ENCODE peak calls at places on chromosomes 4 and X, in six cellular contexts. W is left cardiac atrium, N is T-helper 9 cell, J is NCI-H2081, B is neural crest cell, D is AG09319. C is an unnamed sample.

GRCh38 chr4:65773636-65774035 is 103.3 kb upstream of the EPHA5 start:
- DNase-seq in W (no peak), N (no peak), J (no peak), D (no peak), B (no peak), C (no peak)

GRCh38 chrX:67607436-67607835 is 63.6 kb downstream of the AR start:
- DNase-seq in B (no peak), N (no peak), W (no peak), J (no peak), D (no peak), C (no peak)

GRCh38 chr4:55002431-55002830 is 123.0 kb downstream of the KDR start:
- DNase-seq in N (no peak), B (no peak), D (no peak), J (no peak), W (no peak), C (no peak)

GRCh38 chrX:17669891-17670290 is 67.4 kb upstream of the SCML1 start:
- DNase-seq in W (no peak), D (no peak), J (no peak), B (no peak), N (no peak), C (no peak)

GRCh38 chr4:16881151-16881884 is 17.1 kb downstream of the LDB2 start:
- DNase-seq in J (no peak), D (no peak), N (no peak), W (no peak), B (no peak), C (no peak)

GRCh38 chr4:150938417-150938816 is 76.7 kb downstream of the LRBA start:
- DNase-seq in J (no peak), W (no peak), B (no peak), D (no peak), N (no peak), C (no peak)

GRCh38 chr4:158964728-158965124 is 138.2 kb upstream of the RAPGEF2 start:
- DNase-seq in B (no peak), J (no peak), N (no peak), W (no peak), D (no peak), C (no peak)

GRCh38 chrX:15215366-15215765 is 54.5 kb downstream of the ASB9 start:
- DNase-seq in D (no peak), J (peak; percentile 13), W (no peak), B (no peak), N (no peak), C (no peak)

GRCh38 chr4:6594826-6595355 is 19.9 kb downstream of the MAN2B2 start:
- DNase-seq in N (no peak), J (no peak), D (no peak), B (no peak), W (no peak), C (no peak)

GRCh38 chrX:40414335-40414734 is 166.4 kb upstream of the ATP6AP2 start:
- DNase-seq in J (no peak), N (no peak), W (no peak), D (no peak), B (no peak), C (no peak)

GRCh38 chr4:122577808-122578781 is 42.8 kb downstream of the IL21 start:
- DNase-seq in D (no peak), J (peak; percentile 37), N (peak; percentile 47), W (no peak), B (peak; percentile 40), C (peak; percentile 48)

GRCh38 chr4:71294301-71294700 is 44.5 kb upstream of the SLC4A4 start:
- DNase-seq in J (no peak), N (no peak), W (no peak), D (no peak), B (no peak), C (no peak)

GRCh38 chr4:52892880-52893279 is 30.8 kb downstream of the RASL11B start:
- DNase-seq in B (no peak), J (no peak), W (no peak), N (no peak), D (no peak), C (no peak)

GRCh38 chr4:6372649-6373525 is 99.5 kb downstream of the PPP2R2C start:
- DNase-seq in W (no peak), B (no peak), D (no peak), J (peak; percentile 25), N (no peak), C (no peak)

GRCh38 chrX:48715066-48715465 is 18.5 kb downstream of the SUV39H1 start:
- DNase-seq in N (no peak), B (no peak), D (no peak), W (no peak), J (no peak), C (no peak)

GRCh38 chr4:173448557-173448918 is 49.6 kb upstream of the SCRG1 start:
- DNase-seq in W (no peak), N (no peak), B (no peak), D (no peak), J (no peak), C (no peak)

GRCh38 chr4:169219440-169219839 is 51.3 kb downstream of the SH3RF1 start:
- DNase-seq in B (no peak), W (no peak), D (no peak), N (no peak), J (no peak), C (no peak)

GRCh38 chrX:12991575-12991974 is 16.7 kb downstream of the TMSB4X start:
- DNase-seq in D (no peak), B (no peak), W (no peak), N (no peak), J (no peak), C (no peak)

GRCh38 chr4:107120661-107121060 is 84.5 kb upstream of the DKK2 start:
- DNase-seq in W (no peak), B (no peak), D (no peak), J (no peak), N (no peak), C (no peak)

GRCh38 chr4:110008540-110008939 is 95.9 kb downstream of the EGF start:
- DNase-seq in D (no peak), B (no peak), W (no peak), N (no peak), J (no peak), C (no peak)

C was measured in effector memory CD4-positive, alpha-beta T cell.